ENCODE peak calls at places on chromosomes 5 and 9, in four cellular contexts. One of them, this sample, is unnamed.
A peak's percentile ranks its signal among the peaks of the same experiment; 100 is the strongest.

GRCh38 chr9:27634879-27635278 is 61.6 kb upstream of the C9orf72 start:
- DNase-seq in aorta: no peak
- DNase-seq in hepatocyte: no peak
- DNase-seq in NCI-H510A: no peak
- DNase-seq in this sample: no peak

GRCh38 chr5:151751091-151751490 is 7.3 kb downstream of the ATOX1 start:
- DNase-seq in aorta: no peak
- DNase-seq in hepatocyte: no peak
- DNase-seq in NCI-H510A: no peak
- DNase-seq in this sample: no peak

GRCh38 chr5:124790895-124791732 is 44.7 kb upstream of the ZNF608 start:
- DNase-seq in aorta: no peak
- DNase-seq in hepatocyte: peak; percentile 61
- DNase-seq in NCI-H510A: no peak
- DNase-seq in this sample: no peak

GRCh38 chr9:2837915-2838314 is 6.0 kb downstream of the PUM3 start:
- DNase-seq in aorta: no peak
- DNase-seq in hepatocyte: no peak
- DNase-seq in NCI-H510A: no peak
- DNase-seq in this sample: no peak

GRCh38 chr9:121023064-121023463 is 27.0 kb downstream of the C5 start:
- DNase-seq in aorta: no peak
- DNase-seq in hepatocyte: no peak
- DNase-seq in NCI-H510A: no peak
- DNase-seq in this sample: no peak

GRCh38 chr9:137953683-137954438 is 76.3 kb downstream of the CACNA1B start:
- DNase-seq in aorta: no peak
- DNase-seq in hepatocyte: no peak
- DNase-seq in NCI-H510A: no peak
- DNase-seq in this sample: no peak

GRCh38 chr9:1273859-1274258 is 223.7 kb downstream of the DMRT2 start:
- DNase-seq in aorta: no peak
- DNase-seq in hepatocyte: no peak
- DNase-seq in NCI-H510A: no peak
- DNase-seq in this sample: no peak

GRCh38 chr9:104974053-104974983 is 46.4 kb upstream of the ABCA1 start:
- DNase-seq in aorta: no peak
- DNase-seq in hepatocyte: no peak
- DNase-seq in NCI-H510A: no peak
- DNase-seq in this sample: no peak

GRCh38 chr5:151950681-151951080 is 26.0 kb upstream of the GLRA1 start:
- DNase-seq in aorta: no peak
- DNase-seq in hepatocyte: no peak
- DNase-seq in NCI-H510A: no peak
- DNase-seq in this sample: no peak

GRCh38 chr5:135446615-135447014 is 533 bp downstream of the DCANP1 start:
- DNase-seq in aorta: peak; percentile 37
- DNase-seq in hepatocyte: no peak
- DNase-seq in NCI-H510A: no peak
- DNase-seq in this sample: no peak

GRCh38 chr9:71725590-71726338 is 42.5 kb downstream of the CEMIP2 start:
- DNase-seq in aorta: no peak
- DNase-seq in hepatocyte: peak; percentile 49
- DNase-seq in NCI-H510A: no peak
- DNase-seq in this sample: no peak

GRCh38 chr5:140044041-140044440 is 942 bp upstream of the NRG2 start:
- DNase-seq in aorta: no peak
- DNase-seq in hepatocyte: no peak
- DNase-seq in NCI-H510A: no peak
- DNase-seq in this sample: no peak

GRCh38 chr9:82332774-82333152 is 344.2 kb downstream of the SPATA31D1 start:
- DNase-seq in aorta: no peak
- DNase-seq in hepatocyte: no peak
- DNase-seq in NCI-H510A: no peak
- DNase-seq in this sample: no peak

GRCh38 chr5:172454355-172455086 is at the start of gene SH3PXD2B:
- DNase-seq in aorta: peak; percentile 88
- DNase-seq in hepatocyte: peak; percentile 84
- DNase-seq in NCI-H510A: peak; percentile 38
- DNase-seq in this sample: peak; percentile 81

GRCh38 chr9:14306672-14307646 is 7.0 kb downstream of the NFIB start:
- DNase-seq in aorta: no peak
- DNase-seq in hepatocyte: no peak
- DNase-seq in NCI-H510A: no peak
- DNase-seq in this sample: no peak

This sample was measured in spleen.